ENCODE peak calls at places on chromosomes 16 and 17, in seven cellular contexts. One of them, this sample, is unnamed.
A peak's percentile ranks its signal among the peaks of the same experiment; 100 is the strongest.

GRCh38 chr17:55641559-55642160 is 81.0 kb downstream of the TMEM100 start:
- DNase-seq in H1: peak; percentile 52
- DNase-seq in HCT116: peak; percentile 57
- DNase-seq in prostate gland: peak; percentile 41
- DNase-seq in transverse colon: peak; percentile 57
- DNase-seq in SK-N-SH: peak; percentile 49
- DNase-seq in stomach: peak; percentile 49
- DNase-seq in this sample: no peak

GRCh38 chr17:56891751-56892150 is 22.1 kb downstream of the TRIM25 start:
- DNase-seq in H1: peak; percentile 90
- DNase-seq in HCT116: no peak
- DNase-seq in prostate gland: no peak
- DNase-seq in transverse colon: peak; percentile 36
- DNase-seq in SK-N-SH: peak; percentile 52
- DNase-seq in stomach: peak; percentile 40
- DNase-seq in this sample: no peak

GRCh38 chr17:71713846-71714245 is 407.0 kb upstream of the SOX9 start:
- DNase-seq in H1: no peak
- DNase-seq in HCT116: no peak
- DNase-seq in prostate gland: no peak
- DNase-seq in transverse colon: no peak
- DNase-seq in SK-N-SH: no peak
- DNase-seq in stomach: no peak
- DNase-seq in this sample: no peak

GRCh38 chr16:87778476-87778829 is 12.7 kb upstream of the KLHDC4 start:
- DNase-seq in H1: no peak
- DNase-seq in HCT116: no peak
- DNase-seq in prostate gland: no peak
- DNase-seq in transverse colon: no peak
- DNase-seq in SK-N-SH: no peak
- DNase-seq in stomach: no peak
- DNase-seq in this sample: no peak

GRCh38 chr17:63448655-63449054 is 2.5 kb upstream of the CYB561 start:
- DNase-seq in H1: no peak
- DNase-seq in HCT116: no peak
- DNase-seq in prostate gland: no peak
- DNase-seq in transverse colon: no peak
- DNase-seq in SK-N-SH: no peak
- DNase-seq in stomach: no peak
- DNase-seq in this sample: no peak

GRCh38 chr17:50207792-50208567 is 6.5 kb upstream of the COL1A1 start:
- DNase-seq in H1: peak; percentile 58
- DNase-seq in HCT116: no peak
- DNase-seq in prostate gland: no peak
- DNase-seq in transverse colon: no peak
- DNase-seq in SK-N-SH: no peak
- DNase-seq in stomach: no peak
- DNase-seq in this sample: no peak

GRCh38 chr17:73156166-73156840 is 8.5 kb upstream of the SSTR2 start:
- DNase-seq in H1: peak; percentile 89
- DNase-seq in HCT116: peak; percentile 23
- DNase-seq in prostate gland: peak; percentile 33
- DNase-seq in transverse colon: peak; percentile 67
- DNase-seq in SK-N-SH: peak; percentile 92
- DNase-seq in stomach: peak; percentile 83
- DNase-seq in this sample: peak; percentile 66

GRCh38 chr17:58703137-58703846 is 10.9 kb downstream of the RAD51C start:
- DNase-seq in H1: no peak
- DNase-seq in HCT116: no peak
- DNase-seq in prostate gland: no peak
- DNase-seq in transverse colon: no peak
- DNase-seq in SK-N-SH: no peak
- DNase-seq in stomach: no peak
- DNase-seq in this sample: no peak

GRCh38 chr16:84828322-84828721 is 8.5 kb downstream of the CRISPLD2 start:
- DNase-seq in H1: no peak
- DNase-seq in HCT116: no peak
- DNase-seq in prostate gland: no peak
- DNase-seq in transverse colon: no peak
- DNase-seq in SK-N-SH: no peak
- DNase-seq in stomach: no peak
- DNase-seq in this sample: no peak

GRCh38 chr17:30378191-30378796 is 433 bp upstream of the CPD start:
- DNase-seq in H1: peak; percentile 59
- DNase-seq in HCT116: no peak
- DNase-seq in prostate gland: no peak
- DNase-seq in transverse colon: peak; percentile 38
- DNase-seq in SK-N-SH: peak; percentile 58
- DNase-seq in stomach: peak; percentile 40
- DNase-seq in this sample: no peak

GRCh38 chr17:20922128-20922670 is 120.6 kb downstream of the USP22 start:
- DNase-seq in H1: no peak
- DNase-seq in HCT116: no peak
- DNase-seq in prostate gland: no peak
- DNase-seq in transverse colon: no peak
- DNase-seq in SK-N-SH: no peak
- DNase-seq in stomach: no peak
- DNase-seq in this sample: no peak

GRCh38 chr16:68778551-68779231 is 41.6 kb downstream of the CDH1 start:
- DNase-seq in H1: no peak
- DNase-seq in HCT116: no peak
- DNase-seq in prostate gland: peak; percentile 87
- DNase-seq in transverse colon: peak; percentile 32
- DNase-seq in SK-N-SH: no peak
- DNase-seq in stomach: peak; percentile 73
- DNase-seq in this sample: no peak

GRCh38 chr16:69049146-69049545 is 56.3 kb upstream of the HAS3 start:
- DNase-seq in H1: no peak
- DNase-seq in HCT116: no peak
- DNase-seq in prostate gland: no peak
- DNase-seq in transverse colon: no peak
- DNase-seq in SK-N-SH: no peak
- DNase-seq in stomach: no peak
- DNase-seq in this sample: no peak

GRCh38 chr17:40699359-40699758 is 4.2 kb downstream of the KRT24 start:
- DNase-seq in H1: no peak
- DNase-seq in HCT116: no peak
- DNase-seq in prostate gland: peak; percentile 22
- DNase-seq in transverse colon: no peak
- DNase-seq in SK-N-SH: no peak
- DNase-seq in stomach: no peak
- DNase-seq in this sample: no peak

GRCh38 chr17:9121186-9121820 is 100.0 kb downstream of the NTN1 start:
- DNase-seq in H1: no peak
- DNase-seq in HCT116: no peak
- DNase-seq in prostate gland: no peak
- DNase-seq in transverse colon: no peak
- DNase-seq in SK-N-SH: no peak
- DNase-seq in stomach: no peak
- DNase-seq in this sample: no peak
- TF ChIP-seq POLR2AphosphoS5 in H1: no peak
- TF ChIP-seq POLR2AphosphoS5 in HCT116: no peak
- TF ChIP-seq POLR2AphosphoS5 in prostate gland: no peak
- TF ChIP-seq POLR2AphosphoS5 in transverse colon: no peak
- TF ChIP-seq POLR2AphosphoS5 in SK-N-SH: no peak
- TF ChIP-seq POLR2AphosphoS5 in stomach: no peak
- TF ChIP-seq POLR2AphosphoS5 in this sample: no peak

GRCh38 chr17:68053237-68054030 is 17.9 kb downstream of the KPNA2 start:
- DNase-seq in H1: no peak
- DNase-seq in HCT116: no peak
- DNase-seq in prostate gland: no peak
- DNase-seq in transverse colon: no peak
- DNase-seq in SK-N-SH: no peak
- DNase-seq in stomach: no peak
- DNase-seq in this sample: no peak
- TF ChIP-seq POLR2AphosphoS5 in H1: no peak
- TF ChIP-seq POLR2AphosphoS5 in HCT116: no peak
- TF ChIP-seq POLR2AphosphoS5 in prostate gland: no peak
- TF ChIP-seq POLR2AphosphoS5 in transverse colon: no peak
- TF ChIP-seq POLR2AphosphoS5 in SK-N-SH: no peak
- TF ChIP-seq POLR2AphosphoS5 in stomach: no peak
- TF ChIP-seq POLR2AphosphoS5 in this sample: no peak

DNA sequence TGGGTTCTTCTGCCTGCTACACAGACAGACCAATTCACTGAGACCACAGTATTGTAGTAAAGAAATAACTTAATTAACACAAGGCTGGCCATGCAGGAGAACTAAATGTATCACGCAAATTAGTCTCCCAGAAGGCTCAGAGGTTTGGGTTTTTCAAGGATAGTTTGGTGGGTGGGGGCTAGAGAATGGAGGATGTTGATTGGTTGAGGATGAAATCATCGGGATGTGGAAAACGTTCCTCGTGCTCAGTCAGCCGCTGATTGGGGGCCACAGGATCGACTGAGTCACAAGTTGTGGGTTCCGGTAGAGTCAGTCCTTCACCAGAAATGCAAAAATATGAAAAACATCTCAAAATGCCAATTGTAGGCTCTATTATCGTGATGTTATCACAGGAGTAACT is 18.7 kb downstream of the RHOT1 start:
- DNase-seq in H1: no peak
- DNase-seq in HCT116: no peak
- DNase-seq in prostate gland: no peak
- DNase-seq in transverse colon: no peak
- DNase-seq in SK-N-SH: no peak
- DNase-seq in stomach: no peak
- DNase-seq in this sample: no peak
- TF ChIP-seq POLR2AphosphoS5 in H1: no peak
- TF ChIP-seq POLR2AphosphoS5 in HCT116: no peak
- TF ChIP-seq POLR2AphosphoS5 in prostate gland: no peak
- TF ChIP-seq POLR2AphosphoS5 in transverse colon: no peak
- TF ChIP-seq POLR2AphosphoS5 in SK-N-SH: no peak
- TF ChIP-seq POLR2AphosphoS5 in stomach: no peak
- TF ChIP-seq POLR2AphosphoS5 in this sample: no peak

DNA sequence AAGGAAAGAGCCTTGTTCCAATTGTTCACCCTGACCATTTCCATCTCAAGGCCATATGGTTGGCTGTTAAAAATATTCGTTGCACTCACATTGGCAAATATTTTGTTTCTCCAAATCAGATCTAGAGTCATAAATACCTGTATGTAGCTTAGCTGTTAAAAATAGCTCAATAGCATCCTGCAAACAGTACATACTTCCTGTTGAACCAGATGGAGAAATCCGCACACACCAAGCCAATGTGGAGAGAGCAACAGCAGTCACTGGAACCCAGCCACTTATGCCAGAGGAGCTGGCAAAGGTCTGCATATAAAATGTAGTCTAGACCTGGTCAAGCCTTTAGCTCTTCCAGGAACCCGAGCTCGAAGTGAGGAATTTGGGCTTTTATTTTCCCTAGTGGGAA is 146.4 kb upstream of the KCNJ16 start:
- DNase-seq in H1: no peak
- DNase-seq in HCT116: no peak
- DNase-seq in prostate gland: peak; percentile 12
- DNase-seq in transverse colon: no peak
- DNase-seq in SK-N-SH: no peak
- DNase-seq in stomach: no peak
- DNase-seq in this sample: no peak
- TF ChIP-seq POLR2AphosphoS5 in H1: no peak
- TF ChIP-seq POLR2AphosphoS5 in HCT116: no peak
- TF ChIP-seq POLR2AphosphoS5 in prostate gland: no peak
- TF ChIP-seq POLR2AphosphoS5 in transverse colon: no peak
- TF ChIP-seq POLR2AphosphoS5 in SK-N-SH: no peak
- TF ChIP-seq POLR2AphosphoS5 in stomach: no peak
- TF ChIP-seq POLR2AphosphoS5 in this sample: no peak

This sample was measured in GM12891.